ENCODE peak calls at places on chromosome 15, in seven cellular contexts. One of them, this sample, is unnamed.
A peak's percentile ranks its signal among the peaks of the same experiment; 100 is the strongest.

GRCh38 chr15:70390723-70391122 is 293.0 kb upstream of the TLE3 start:
- DNase-seq in HFFc6: no peak
- DNase-seq in frontal cortex: no peak
- DNase-seq in ovary: no peak
- DNase-seq in left ventricle myocardium inferior: no peak
- DNase-seq in WTC11: no peak
- DNase-seq in fibroblast of the aortic adventitia: no peak
- DNase-seq in this sample: no peak

GRCh38 chr15:53979051-53979788 is 979 bp downstream of the UNC13C start:
- DNase-seq in HFFc6: no peak
- DNase-seq in frontal cortex: no peak
- DNase-seq in ovary: no peak
- DNase-seq in left ventricle myocardium inferior: no peak
- DNase-seq in WTC11: no peak
- DNase-seq in fibroblast of the aortic adventitia: no peak
- DNase-seq in this sample: no peak

GRCh38 chr15:88469321-88469720 is 1.8 kb downstream of the MRPS11 start:
- DNase-seq in HFFc6: no peak
- DNase-seq in frontal cortex: no peak
- DNase-seq in ovary: no peak
- DNase-seq in left ventricle myocardium inferior: no peak
- DNase-seq in WTC11: no peak
- DNase-seq in fibroblast of the aortic adventitia: no peak
- DNase-seq in this sample: no peak

GRCh38 chr15:60589253-60589652 is 110.3 kb upstream of the ICE2 start:
- DNase-seq in HFFc6: no peak
- DNase-seq in frontal cortex: no peak
- DNase-seq in ovary: no peak
- DNase-seq in left ventricle myocardium inferior: no peak
- DNase-seq in WTC11: no peak
- DNase-seq in fibroblast of the aortic adventitia: no peak
- DNase-seq in this sample: no peak

GRCh38 chr15:90648137-90649070 is 68.7 kb upstream of the BLM start:
- DNase-seq in HFFc6: peak; percentile 74
- DNase-seq in frontal cortex: peak; percentile 63
- DNase-seq in ovary: peak; percentile 45
- DNase-seq in left ventricle myocardium inferior: peak; percentile 47
- DNase-seq in WTC11: peak; percentile 59
- DNase-seq in fibroblast of the aortic adventitia: peak; percentile 92
- DNase-seq in this sample: peak; percentile 85

GRCh38 chr15:60576515-60576914 is 97.6 kb upstream of the ICE2 start:
- DNase-seq in HFFc6: no peak
- DNase-seq in frontal cortex: no peak
- DNase-seq in ovary: no peak
- DNase-seq in left ventricle myocardium inferior: no peak
- DNase-seq in WTC11: no peak
- DNase-seq in fibroblast of the aortic adventitia: no peak
- DNase-seq in this sample: no peak

GRCh38 chr15:40754574-40754882 is 526 bp downstream of the RMDN3 start:
- DNase-seq in HFFc6: no peak
- DNase-seq in frontal cortex: peak; percentile 30
- DNase-seq in ovary: no peak
- DNase-seq in left ventricle myocardium inferior: no peak
- DNase-seq in WTC11: peak; percentile 39
- DNase-seq in fibroblast of the aortic adventitia: peak; percentile 18
- DNase-seq in this sample: no peak

GRCh38 chr15:91534235-91534634 is 319.3 kb upstream of the SLCO3A1 start:
- DNase-seq in HFFc6: no peak
- DNase-seq in frontal cortex: no peak
- DNase-seq in ovary: no peak
- DNase-seq in left ventricle myocardium inferior: no peak
- DNase-seq in WTC11: no peak
- DNase-seq in fibroblast of the aortic adventitia: no peak
- DNase-seq in this sample: no peak

GRCh38 chr15:61393949-61394348 is 164.8 kb upstream of the RORA start:
- DNase-seq in HFFc6: no peak
- DNase-seq in frontal cortex: no peak
- DNase-seq in ovary: no peak
- DNase-seq in left ventricle myocardium inferior: no peak
- DNase-seq in WTC11: no peak
- DNase-seq in fibroblast of the aortic adventitia: no peak
- DNase-seq in this sample: no peak

GRCh38 chr15:50744601-50745000 is 20.9 kb downstream of the SPPL2A start:
- DNase-seq in HFFc6: no peak
- DNase-seq in frontal cortex: no peak
- DNase-seq in ovary: no peak
- DNase-seq in left ventricle myocardium inferior: no peak
- DNase-seq in WTC11: no peak
- DNase-seq in fibroblast of the aortic adventitia: no peak
- DNase-seq in this sample: no peak

GRCh38 chr15:66085128-66085527 is 168.4 kb downstream of the MEGF11 start:
- DNase-seq in HFFc6: no peak
- DNase-seq in frontal cortex: no peak
- DNase-seq in ovary: no peak
- DNase-seq in left ventricle myocardium inferior: no peak
- DNase-seq in WTC11: peak; percentile 61
- DNase-seq in fibroblast of the aortic adventitia: no peak
- DNase-seq in this sample: no peak

GRCh38 chr15:77821188-77821958 is 188.7 kb upstream of the LINGO1 start:
- DNase-seq in HFFc6: peak; percentile 31
- DNase-seq in frontal cortex: peak; percentile 77
- DNase-seq in ovary: no peak
- DNase-seq in left ventricle myocardium inferior: peak; percentile 42
- DNase-seq in WTC11: peak; percentile 82
- DNase-seq in fibroblast of the aortic adventitia: peak; percentile 57
- DNase-seq in this sample: peak; percentile 70